ENCODE peak calls at places on chromosome 18, in eight cellular contexts. One of them, this sample, is unnamed.
A peak's percentile ranks its signal among the peaks of the same experiment; 100 is the strongest.

GRCh38 chr18:39030124-39030655 is 1464.6 kb upstream of the CELF4 start:
- DNase-seq in tibial nerve: no peak
- DNase-seq in ovary: no peak
- DNase-seq in adrenal gland: no peak
- DNase-seq in suprapubic skin: no peak
- DNase-seq in stomach: no peak
- DNase-seq in H1: no peak
- DNase-seq in GM12892: no peak
- DNase-seq in this sample: no peak

GRCh38 chr18:38450876-38451275 is 885.3 kb upstream of the CELF4 start:
- DNase-seq in tibial nerve: no peak
- DNase-seq in ovary: no peak
- DNase-seq in adrenal gland: no peak
- DNase-seq in suprapubic skin: no peak
- DNase-seq in stomach: no peak
- DNase-seq in H1: no peak
- DNase-seq in GM12892: no peak
- DNase-seq in this sample: no peak

GRCh38 chr18:845152-845819 is 33.2 kb upstream of the YES1 start:
- DNase-seq in tibial nerve: no peak
- DNase-seq in ovary: no peak
- DNase-seq in adrenal gland: no peak
- DNase-seq in suprapubic skin: no peak
- DNase-seq in stomach: no peak
- DNase-seq in H1: no peak
- DNase-seq in GM12892: no peak
- DNase-seq in this sample: no peak

GRCh38 chr18:68301436-68301835 is 413.5 kb downstream of the TMX3 start:
- DNase-seq in tibial nerve: no peak
- DNase-seq in ovary: no peak
- DNase-seq in adrenal gland: no peak
- DNase-seq in suprapubic skin: no peak
- DNase-seq in stomach: no peak
- DNase-seq in H1: no peak
- DNase-seq in GM12892: no peak
- DNase-seq in this sample: no peak

GRCh38 chr18:26540041-26540628 is 8.2 kb downstream of the KCTD1 start:
- DNase-seq in tibial nerve: no peak
- DNase-seq in ovary: no peak
- DNase-seq in adrenal gland: no peak
- DNase-seq in suprapubic skin: no peak
- DNase-seq in stomach: no peak
- DNase-seq in H1: no peak
- DNase-seq in GM12892: no peak
- DNase-seq in this sample: no peak

GRCh38 chr18:45745817-45746461 is 22.0 kb downstream of the SLC14A1 start:
- DNase-seq in tibial nerve: no peak
- DNase-seq in ovary: no peak
- DNase-seq in adrenal gland: peak; percentile 20
- DNase-seq in suprapubic skin: no peak
- DNase-seq in stomach: no peak
- DNase-seq in H1: no peak
- DNase-seq in GM12892: no peak
- DNase-seq in this sample: no peak

GRCh38 chr18:24270358-24270936 is 127.2 kb downstream of the OSBPL1A start:
- DNase-seq in tibial nerve: no peak
- DNase-seq in ovary: no peak
- DNase-seq in adrenal gland: no peak
- DNase-seq in suprapubic skin: no peak
- DNase-seq in stomach: no peak
- DNase-seq in H1: no peak
- DNase-seq in GM12892: no peak
- DNase-seq in this sample: no peak

GRCh38 chr18:269480-270090 is 1.7 kb upstream of the THOC1 start:
- DNase-seq in tibial nerve: no peak
- DNase-seq in ovary: no peak
- DNase-seq in adrenal gland: no peak
- DNase-seq in suprapubic skin: no peak
- DNase-seq in stomach: no peak
- DNase-seq in H1: no peak
- DNase-seq in GM12892: no peak
- DNase-seq in this sample: no peak

GRCh38 chr18:59264651-59265245 is 8.5 kb downstream of the RAX start:
- DNase-seq in tibial nerve: no peak
- DNase-seq in ovary: no peak
- DNase-seq in adrenal gland: no peak
- DNase-seq in suprapubic skin: no peak
- DNase-seq in stomach: no peak
- DNase-seq in H1: no peak
- DNase-seq in GM12892: no peak
- DNase-seq in this sample: no peak

GRCh38 chr18:59556265-59556664 is 141.0 kb downstream of the CCBE1 start:
- DNase-seq in tibial nerve: no peak
- DNase-seq in ovary: no peak
- DNase-seq in adrenal gland: peak; percentile 67
- DNase-seq in suprapubic skin: no peak
- DNase-seq in stomach: no peak
- DNase-seq in H1: no peak
- DNase-seq in GM12892: no peak
- DNase-seq in this sample: no peak

GRCh38 chr18:24601624-24602023 is 141.2 kb downstream of the HRH4 start:
- DNase-seq in tibial nerve: no peak
- DNase-seq in ovary: no peak
- DNase-seq in adrenal gland: no peak
- DNase-seq in suprapubic skin: no peak
- DNase-seq in stomach: no peak
- DNase-seq in H1: no peak
- DNase-seq in GM12892: no peak
- DNase-seq in this sample: no peak

GRCh38 chr18:65755616-65756015 is 4.8 kb downstream of the CDH7 start:
- DNase-seq in tibial nerve: no peak
- DNase-seq in ovary: no peak
- DNase-seq in adrenal gland: no peak
- DNase-seq in suprapubic skin: no peak
- DNase-seq in stomach: no peak
- DNase-seq in H1: no peak
- DNase-seq in GM12892: no peak
- DNase-seq in this sample: no peak

DNA sequence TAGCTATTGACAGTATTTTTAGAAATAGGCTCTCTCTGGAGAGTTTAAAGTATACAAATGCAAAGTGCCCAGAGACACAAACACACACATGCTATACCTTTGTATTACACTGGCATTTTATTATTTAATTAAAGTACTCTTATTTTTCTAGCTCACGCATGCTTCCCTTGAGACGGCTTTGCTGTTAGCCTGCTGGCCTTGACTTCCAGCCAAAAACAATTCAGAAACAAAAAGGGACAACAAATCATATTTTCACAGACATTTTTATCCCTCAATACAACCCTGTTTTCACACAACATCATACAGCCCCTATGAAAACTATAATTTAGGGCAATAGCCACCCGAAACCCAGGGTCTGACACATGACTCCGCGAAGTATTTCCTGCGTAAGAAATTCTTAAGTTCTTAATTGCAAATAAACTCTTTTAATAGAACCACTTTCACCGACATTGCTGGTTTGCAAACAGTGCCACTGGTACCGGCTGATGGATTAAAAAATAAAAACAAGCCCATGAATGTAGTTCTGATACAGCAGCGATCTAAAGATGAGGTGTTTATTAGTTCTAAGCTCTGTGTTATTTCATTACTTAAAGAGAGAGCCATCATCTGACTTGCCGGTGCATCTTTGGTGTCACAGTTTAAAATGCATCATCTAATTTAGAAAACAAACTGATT is 185.1 kb downstream of the TCF4 start:
- DNase-seq in tibial nerve: no peak
- DNase-seq in ovary: no peak
- DNase-seq in adrenal gland: no peak
- DNase-seq in suprapubic skin: no peak
- DNase-seq in stomach: no peak
- DNase-seq in H1: no peak
- DNase-seq in GM12892: no peak
- DNase-seq in this sample: no peak
- TF ChIP-seq POLR2A in tibial nerve: no peak
- TF ChIP-seq POLR2A in ovary: no peak
- TF ChIP-seq POLR2A in adrenal gland: no peak
- TF ChIP-seq POLR2A in suprapubic skin: no peak
- TF ChIP-seq POLR2A in stomach: no peak
- TF ChIP-seq POLR2A in H1: no peak
- TF ChIP-seq POLR2A in GM12892: no peak
- TF ChIP-seq POLR2A in this sample: no peak

GRCh38 chr18:3775996-3776395 is 326.0 kb downstream of the TGIF1 start:
- DNase-seq in tibial nerve: no peak
- DNase-seq in ovary: no peak
- DNase-seq in adrenal gland: no peak
- DNase-seq in suprapubic skin: no peak
- DNase-seq in stomach: no peak
- DNase-seq in H1: no peak
- DNase-seq in GM12892: no peak
- DNase-seq in this sample: no peak

GRCh38 chr18:3773303-3773702 is 323.3 kb downstream of the TGIF1 start:
- DNase-seq in tibial nerve: no peak
- DNase-seq in ovary: no peak
- DNase-seq in adrenal gland: no peak
- DNase-seq in suprapubic skin: no peak
- DNase-seq in stomach: no peak
- DNase-seq in H1: no peak
- DNase-seq in GM12892: no peak
- DNase-seq in this sample: no peak

GRCh38 chr18:3771121-3771971 is 321.4 kb downstream of the TGIF1 start:
- DNase-seq in tibial nerve: peak; percentile 78
- DNase-seq in ovary: peak; percentile 90
- DNase-seq in adrenal gland: peak; percentile 92
- DNase-seq in suprapubic skin: peak; percentile 86
- DNase-seq in stomach: peak; percentile 90
- DNase-seq in H1: peak; percentile 54
- DNase-seq in GM12892: peak; percentile 62
- DNase-seq in this sample: peak; percentile 87
- TF ChIP-seq POLR2A in tibial nerve: no peak
- TF ChIP-seq POLR2A in ovary: no peak
- TF ChIP-seq POLR2A in adrenal gland: no peak
- TF ChIP-seq POLR2A in suprapubic skin: no peak
- TF ChIP-seq POLR2A in stomach: no peak
- TF ChIP-seq POLR2A in H1: no peak
- TF ChIP-seq POLR2A in GM12892: no peak
- TF ChIP-seq POLR2A in this sample: no peak

DNA sequence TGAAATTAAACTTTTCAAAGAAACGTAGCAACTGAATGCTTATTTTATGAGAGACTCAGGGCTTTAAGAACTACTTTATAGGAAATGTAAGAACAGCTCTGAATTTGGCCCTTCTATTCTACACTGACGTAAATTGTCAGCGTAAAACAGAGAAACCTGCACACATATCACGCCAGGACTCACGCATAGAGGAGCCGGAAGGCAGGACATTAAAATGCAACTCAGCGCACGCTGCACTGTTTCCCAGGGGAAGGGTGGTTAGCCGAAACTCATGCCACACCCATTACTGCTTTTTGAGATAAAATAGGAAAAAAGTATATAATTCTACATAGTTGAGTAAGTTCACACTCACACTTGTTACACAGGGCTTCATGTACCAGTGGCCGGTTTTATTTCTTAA is 7.4 kb downstream of the TUBB6 start:
- DNase-seq in tibial nerve: no peak
- DNase-seq in ovary: no peak
- DNase-seq in adrenal gland: no peak
- DNase-seq in suprapubic skin: no peak
- DNase-seq in stomach: no peak
- DNase-seq in H1: no peak
- DNase-seq in GM12892: no peak
- DNase-seq in this sample: peak; percentile 85
- TF ChIP-seq POLR2A in tibial nerve: no peak
- TF ChIP-seq POLR2A in ovary: no peak
- TF ChIP-seq POLR2A in adrenal gland: no peak
- TF ChIP-seq POLR2A in suprapubic skin: no peak
- TF ChIP-seq POLR2A in stomach: no peak
- TF ChIP-seq POLR2A in H1: no peak
- TF ChIP-seq POLR2A in GM12892: no peak
- TF ChIP-seq POLR2A in this sample: no peak

DNA sequence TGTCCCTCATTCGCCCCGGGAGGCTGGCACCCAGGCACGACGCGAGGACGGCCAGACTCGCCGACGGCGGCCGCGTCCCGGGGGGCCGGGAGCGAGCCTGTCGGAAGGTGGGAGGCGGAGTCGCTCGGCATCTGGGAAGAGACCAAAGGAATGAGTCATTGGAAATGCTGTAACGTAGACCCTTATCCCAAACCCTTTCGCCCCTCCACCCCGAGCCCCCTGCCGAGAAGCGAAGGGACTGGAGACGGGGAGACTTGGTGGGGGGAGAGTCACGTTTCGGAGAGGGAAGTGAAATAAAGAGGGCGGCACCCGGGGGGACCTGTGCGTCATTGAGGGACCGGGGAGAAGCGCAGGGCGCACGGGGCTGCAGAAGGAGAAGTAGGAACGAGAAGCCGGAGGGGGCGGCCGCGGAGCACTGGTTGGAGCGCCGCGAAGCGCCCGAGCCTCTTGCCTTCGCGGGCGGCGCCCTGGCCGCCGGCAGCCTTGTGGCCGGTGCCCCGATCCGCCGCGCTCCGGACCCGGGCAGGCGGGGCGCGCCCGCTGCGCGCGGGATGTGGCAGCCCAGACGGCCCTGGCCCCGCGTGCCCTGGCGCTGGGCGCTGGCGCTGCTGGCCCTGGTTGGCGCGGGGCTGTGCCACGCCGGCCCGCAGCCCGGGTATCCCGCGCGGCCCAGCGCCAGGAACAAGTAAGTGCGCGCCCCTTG is at the start of gene EMILIN2:
- DNase-seq in tibial nerve: peak; percentile 61
- DNase-seq in ovary: peak; percentile 82
- DNase-seq in adrenal gland: peak; percentile 68
- DNase-seq in suprapubic skin: peak; percentile 94
- DNase-seq in stomach: peak; percentile 55
- DNase-seq in H1: no peak
- DNase-seq in GM12892: peak; percentile 47
- DNase-seq in this sample: no peak
- TF ChIP-seq POLR2A in tibial nerve: peak; percentile 46
- TF ChIP-seq POLR2A in ovary: peak; percentile 53
- TF ChIP-seq POLR2A in adrenal gland: peak; percentile 34
- TF ChIP-seq POLR2A in suprapubic skin: no peak
- TF ChIP-seq POLR2A in stomach: no peak
- TF ChIP-seq POLR2A in H1: no peak
- TF ChIP-seq POLR2A in GM12892: no peak
- TF ChIP-seq POLR2A in this sample: peak; percentile 37

GRCh38 chr18:36064027-36064808 is 3.1 kb downstream of the RPRD1A start:
- DNase-seq in tibial nerve: no peak
- DNase-seq in ovary: no peak
- DNase-seq in adrenal gland: no peak
- DNase-seq in suprapubic skin: no peak
- DNase-seq in stomach: no peak
- DNase-seq in H1: no peak
- DNase-seq in GM12892: no peak
- DNase-seq in this sample: peak; percentile 45

GRCh38 chr18:36066731-36067117 is 635 bp downstream of the RPRD1A start:
- DNase-seq in tibial nerve: no peak
- DNase-seq in ovary: no peak
- DNase-seq in adrenal gland: no peak
- DNase-seq in suprapubic skin: no peak
- DNase-seq in stomach: no peak
- DNase-seq in H1: no peak
- DNase-seq in GM12892: no peak
- DNase-seq in this sample: peak; percentile 62

GRCh38 chr18:36066001-36066400 is 1.4 kb downstream of the RPRD1A start:
- DNase-seq in tibial nerve: no peak
- DNase-seq in ovary: no peak
- DNase-seq in adrenal gland: no peak
- DNase-seq in suprapubic skin: no peak
- DNase-seq in stomach: no peak
- DNase-seq in H1: no peak
- DNase-seq in GM12892: no peak
- DNase-seq in this sample: peak; percentile 42

GRCh38 chr18:36067118-36067957 is at the start of gene RPRD1A:
- DNase-seq in tibial nerve: peak; percentile 94
- DNase-seq in ovary: peak; percentile 98
- DNase-seq in adrenal gland: peak; percentile 96
- DNase-seq in suprapubic skin: peak; percentile 99
- DNase-seq in stomach: peak; percentile 99
- DNase-seq in H1: peak; percentile 75
- DNase-seq in GM12892: peak; percentile 92
- DNase-seq in this sample: peak; percentile 99
- TF ChIP-seq POLR2A in tibial nerve: peak; percentile 57
- TF ChIP-seq POLR2A in ovary: peak; percentile 70
- TF ChIP-seq POLR2A in adrenal gland: peak; percentile 78
- TF ChIP-seq POLR2A in suprapubic skin: no peak
- TF ChIP-seq POLR2A in stomach: no peak
- TF ChIP-seq POLR2A in H1: no peak
- TF ChIP-seq POLR2A in GM12892: peak; percentile 88
- TF ChIP-seq POLR2A in this sample: peak; percentile 77